ENCODE peak calls at places on chromosome 5, in six cellular contexts. One of them, this sample, is unnamed.

GRCh38 chr5:37071901-37072581 is 177.1 kb downstream of the CPLANE1 start:
- DNase-seq in heart right ventricle: no peak
- DNase-seq in ovary: no peak
- DNase-seq in stomach: no peak
- DNase-seq in aorta: no peak
- DNase-seq in PC-3: peak; percentile 73
- DNase-seq in this sample: no peak

GRCh38 chr5:165029471-165029870 is 1524.1 kb downstream of the MAT2B start:
- DNase-seq in heart right ventricle: no peak
- DNase-seq in ovary: no peak
- DNase-seq in stomach: no peak
- DNase-seq in aorta: no peak
- DNase-seq in PC-3: no peak
- DNase-seq in this sample: no peak

GRCh38 chr5:17316973-17317459 is 99.6 kb downstream of the BASP1 start:
- DNase-seq in heart right ventricle: no peak
- DNase-seq in ovary: no peak
- DNase-seq in stomach: no peak
- DNase-seq in aorta: no peak
- DNase-seq in PC-3: peak; percentile 86
- DNase-seq in this sample: no peak

GRCh38 chr5:116076496-116076895 is 8.3 kb upstream of the COMMD10 start:
- DNase-seq in heart right ventricle: no peak
- DNase-seq in ovary: no peak
- DNase-seq in stomach: no peak
- DNase-seq in aorta: no peak
- DNase-seq in PC-3: no peak
- DNase-seq in this sample: no peak

GRCh38 chr5:28499764-28500290 is 1461.4 kb upstream of the CDH9 start:
- DNase-seq in heart right ventricle: no peak
- DNase-seq in ovary: no peak
- DNase-seq in stomach: no peak
- DNase-seq in aorta: no peak
- DNase-seq in PC-3: peak; percentile 36
- DNase-seq in this sample: no peak

GRCh38 chr5:173789031-173789920 is 98.9 kb upstream of the CPEB4 start:
- DNase-seq in heart right ventricle: no peak
- DNase-seq in ovary: no peak
- DNase-seq in stomach: peak; percentile 25
- DNase-seq in aorta: no peak
- DNase-seq in PC-3: peak; percentile 87
- DNase-seq in this sample: no peak

GRCh38 chr5:180170111-180170809 is 38.8 kb downstream of the RASGEF1C start:
- DNase-seq in heart right ventricle: no peak
- DNase-seq in ovary: peak; percentile 31
- DNase-seq in stomach: no peak
- DNase-seq in aorta: no peak
- DNase-seq in PC-3: no peak
- DNase-seq in this sample: peak; percentile 83

GRCh38 chr5:170067152-170067551 is 38.5 kb upstream of the FOXI1 start:
- DNase-seq in heart right ventricle: no peak
- DNase-seq in ovary: no peak
- DNase-seq in stomach: no peak
- DNase-seq in aorta: no peak
- DNase-seq in PC-3: no peak
- DNase-seq in this sample: no peak

GRCh38 chr5:96963267-96963666 is 27.4 kb downstream of the LNPEP start:
- DNase-seq in heart right ventricle: peak; percentile 85
- DNase-seq in ovary: no peak
- DNase-seq in stomach: no peak
- DNase-seq in aorta: no peak
- DNase-seq in PC-3: peak; percentile 12
- DNase-seq in this sample: no peak

GRCh38 chr5:150757087-150757649 is 1.6 kb downstream of the DCTN4 start:
- DNase-seq in heart right ventricle: no peak
- DNase-seq in ovary: no peak
- DNase-seq in stomach: no peak
- DNase-seq in aorta: no peak
- DNase-seq in PC-3: no peak
- DNase-seq in this sample: no peak

GRCh38 chr5:144421411-144421810 is 250.7 kb downstream of the KCTD16 start:
- DNase-seq in heart right ventricle: no peak
- DNase-seq in ovary: no peak
- DNase-seq in stomach: no peak
- DNase-seq in aorta: no peak
- DNase-seq in PC-3: no peak
- DNase-seq in this sample: no peak

GRCh38 chr5:31768784-31769183 is 129.9 kb downstream of the PDZD2 start:
- DNase-seq in heart right ventricle: no peak
- DNase-seq in ovary: no peak
- DNase-seq in stomach: no peak
- DNase-seq in aorta: no peak
- DNase-seq in PC-3: no peak
- DNase-seq in this sample: no peak

DNA sequence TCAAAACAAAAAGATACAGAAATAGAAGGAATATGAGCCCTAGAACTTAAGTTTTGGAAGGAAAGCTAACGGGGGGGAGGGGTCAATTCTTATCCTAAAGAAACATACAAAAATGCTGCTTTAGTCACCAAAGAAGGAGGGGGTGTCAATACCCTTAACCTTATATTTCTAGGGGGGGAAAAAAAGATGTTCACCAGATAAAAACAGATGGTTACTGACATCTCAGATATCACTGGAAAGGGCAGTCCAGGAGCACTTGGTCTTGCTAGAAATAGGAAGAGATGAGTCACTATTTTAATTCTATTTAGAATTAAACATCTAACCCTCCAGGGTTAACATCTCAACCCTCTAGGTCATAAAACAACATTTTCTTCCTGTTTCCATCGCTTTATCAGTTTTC is 1.7 kb downstream of the DIAPH1 start:
- DNase-seq in heart right ventricle: no peak
- DNase-seq in ovary: no peak
- DNase-seq in stomach: no peak
- DNase-seq in aorta: no peak
- DNase-seq in PC-3: no peak
- DNase-seq in this sample: no peak
- H3K27ac ChIP-seq in heart right ventricle: peak overlapping the region; percentile 99
- H3K27ac ChIP-seq in ovary: no peak overlapping the region
- H3K27ac ChIP-seq in stomach: no peak overlapping the region
- H3K27ac ChIP-seq in aorta: no peak overlapping the region
- H3K27ac ChIP-seq in PC-3: peak overlapping the region; percentile 86
- H3K27ac ChIP-seq in this sample: no peak overlapping the region

DNA sequence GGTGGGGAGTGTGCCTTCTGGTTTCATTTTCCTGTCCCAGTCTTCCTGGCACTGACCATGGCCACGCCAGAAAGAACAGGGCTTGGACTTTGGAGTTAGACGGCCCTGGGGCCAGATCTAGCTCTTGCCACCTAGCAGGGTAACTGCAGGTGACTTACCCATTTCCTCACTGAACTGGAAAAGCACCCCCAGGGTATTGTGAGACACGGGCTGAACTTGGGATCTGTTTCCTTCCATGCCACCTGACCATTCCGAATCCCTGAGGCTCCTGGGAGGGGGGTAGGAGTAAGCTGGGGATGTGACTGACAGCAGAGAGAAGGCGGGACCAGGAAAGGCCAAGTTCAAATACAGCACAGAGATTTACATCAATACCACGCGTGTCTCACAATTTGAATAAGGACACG is 9.4 kb downstream of the HNRNPAB start:
- DNase-seq in heart right ventricle: no peak
- DNase-seq in ovary: no peak
- DNase-seq in stomach: peak; percentile 64
- DNase-seq in aorta: no peak
- DNase-seq in PC-3: no peak
- DNase-seq in this sample: no peak
- H3K27ac ChIP-seq in heart right ventricle: no peak overlapping the region
- H3K27ac ChIP-seq in ovary: no peak overlapping the region
- H3K27ac ChIP-seq in stomach: peak overlapping the region; percentile 10
- H3K27ac ChIP-seq in aorta: no peak overlapping the region
- H3K27ac ChIP-seq in PC-3: no peak overlapping the region
- H3K27ac ChIP-seq in this sample: no peak overlapping the region

GRCh38 chr5:107830750-107831149 is 160.0 kb upstream of the EFNA5 start:
- DNase-seq in heart right ventricle: no peak
- DNase-seq in ovary: no peak
- DNase-seq in stomach: no peak
- DNase-seq in aorta: no peak
- DNase-seq in PC-3: no peak
- DNase-seq in this sample: no peak

GRCh38 chr5:107821288-107821687 is 150.6 kb upstream of the EFNA5 start:
- DNase-seq in heart right ventricle: no peak
- DNase-seq in ovary: no peak
- DNase-seq in stomach: no peak
- DNase-seq in aorta: no peak
- DNase-seq in PC-3: no peak
- DNase-seq in this sample: no peak

GRCh38 chr5:107831612-107832395 is 161.1 kb upstream of the EFNA5 start:
- DNase-seq in heart right ventricle: no peak
- DNase-seq in ovary: no peak
- DNase-seq in stomach: no peak
- DNase-seq in aorta: no peak
- DNase-seq in PC-3: no peak
- DNase-seq in this sample: no peak

DNA sequence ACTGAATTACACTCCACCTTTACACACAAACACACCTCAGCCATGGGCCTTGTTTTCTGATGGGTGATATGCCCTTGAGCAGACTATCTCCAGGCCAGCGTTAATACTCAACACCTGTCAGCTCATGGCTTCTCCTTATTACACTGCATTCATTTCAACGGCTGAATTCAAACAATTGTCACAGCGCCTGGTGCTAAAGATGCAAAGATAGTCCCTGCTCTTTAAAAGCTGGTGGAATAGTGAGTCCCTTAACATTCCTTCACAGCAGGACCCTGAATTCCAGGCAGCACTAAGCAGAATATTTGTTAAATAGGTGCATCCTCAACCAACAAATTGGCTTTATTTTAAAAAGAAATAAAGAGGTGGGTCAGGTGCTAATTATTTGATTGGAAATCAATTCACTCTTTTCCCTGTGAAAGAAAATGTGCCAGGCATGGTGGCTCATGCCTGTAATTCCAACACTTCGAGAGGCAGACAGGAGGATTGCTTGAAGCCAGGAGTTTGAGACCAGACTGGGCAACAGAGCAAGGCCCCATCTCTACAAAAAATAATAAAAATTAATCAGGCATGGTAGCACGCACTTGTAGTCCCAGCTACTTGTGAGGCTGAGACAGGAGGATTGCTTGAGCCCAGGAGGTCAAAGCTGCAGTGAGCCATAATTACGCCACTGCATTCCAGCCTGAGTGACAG is 155.7 kb upstream of the EFNA5 start:
- DNase-seq in heart right ventricle: no peak
- DNase-seq in ovary: no peak
- DNase-seq in stomach: no peak
- DNase-seq in aorta: no peak
- DNase-seq in PC-3: no peak
- DNase-seq in this sample: no peak
- H3K27ac ChIP-seq in heart right ventricle: no peak overlapping the region
- H3K27ac ChIP-seq in ovary: no peak overlapping the region
- H3K27ac ChIP-seq in stomach: no peak overlapping the region
- H3K27ac ChIP-seq in aorta: no peak overlapping the region
- H3K27ac ChIP-seq in PC-3: no peak overlapping the region
- H3K27ac ChIP-seq in this sample: no peak overlapping the region

DNA sequence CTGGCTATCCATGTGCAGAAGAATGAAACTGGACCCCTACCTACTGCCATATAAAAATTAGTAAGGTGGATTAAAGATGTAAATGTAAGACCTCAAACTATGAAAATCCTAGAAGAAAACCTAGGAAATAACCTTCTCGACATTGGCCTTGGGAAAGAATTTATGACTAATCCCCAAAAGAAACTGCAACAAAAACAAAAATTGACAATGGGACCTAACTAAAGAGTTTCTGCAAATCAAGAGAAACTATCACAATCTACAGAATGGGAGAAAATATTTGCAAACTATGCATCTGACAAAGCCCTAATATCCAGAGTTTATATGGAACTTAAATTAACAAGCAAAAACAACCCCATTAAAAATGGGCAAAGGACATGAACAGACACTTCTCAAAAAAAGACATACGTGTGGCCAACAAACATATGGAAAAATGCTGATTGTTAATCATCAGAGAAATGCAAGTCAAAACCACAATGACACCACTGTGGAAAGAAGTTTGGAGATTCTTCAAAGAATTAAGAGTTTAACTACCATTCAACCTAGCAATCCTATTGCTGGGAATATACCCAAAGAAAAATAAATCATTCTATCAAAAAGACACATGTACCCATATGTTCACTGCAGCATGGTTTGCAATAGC is 98.5 kb downstream of the NR3C1 start:
- DNase-seq in heart right ventricle: no peak
- DNase-seq in ovary: no peak
- DNase-seq in stomach: no peak
- DNase-seq in aorta: no peak
- DNase-seq in PC-3: no peak
- DNase-seq in this sample: no peak
- H3K27ac ChIP-seq in heart right ventricle: no peak overlapping the region
- H3K27ac ChIP-seq in ovary: no peak overlapping the region
- H3K27ac ChIP-seq in stomach: no peak overlapping the region
- H3K27ac ChIP-seq in aorta: no peak overlapping the region
- H3K27ac ChIP-seq in PC-3: no peak overlapping the region
- H3K27ac ChIP-seq in this sample: no peak overlapping the region

DNA sequence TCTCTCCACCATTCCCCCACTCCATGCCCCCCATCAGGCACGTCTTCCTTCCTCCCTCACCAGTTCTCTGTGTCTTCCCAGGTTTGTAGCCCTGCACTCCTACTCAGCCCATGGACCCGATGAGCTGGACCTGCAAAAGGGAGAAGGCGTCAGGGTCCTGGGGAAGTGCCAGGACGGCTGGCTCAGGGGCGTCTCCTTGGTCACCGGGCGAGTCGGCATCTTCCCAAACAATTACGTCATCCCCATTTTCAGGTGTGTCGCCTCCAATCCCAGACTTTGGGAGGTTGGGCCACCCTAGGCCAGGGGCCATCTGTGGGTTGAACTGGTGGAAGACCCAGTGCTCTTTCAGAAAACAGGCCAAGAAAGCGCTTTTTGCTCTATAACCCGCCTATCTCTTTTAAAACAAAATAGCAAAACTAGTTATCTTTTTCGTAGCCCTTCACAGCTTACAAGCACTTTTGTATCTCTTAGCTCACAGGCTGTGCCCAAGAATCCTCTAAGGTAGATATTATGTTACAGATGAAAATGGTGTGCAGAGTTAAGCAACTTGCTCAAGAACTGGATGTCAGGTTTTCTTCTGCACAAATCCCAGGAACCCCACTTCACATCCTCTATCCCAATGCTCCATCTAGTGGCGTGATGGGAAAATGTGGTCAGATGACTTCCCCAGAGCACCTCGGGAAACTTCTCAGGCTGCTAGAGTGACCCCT is 56.2 kb downstream of the PLAC8L1 start:
- DNase-seq in heart right ventricle: peak; percentile 56
- DNase-seq in ovary: no peak
- DNase-seq in stomach: peak; percentile 62
- DNase-seq in aorta: no peak
- DNase-seq in PC-3: peak; percentile 92
- DNase-seq in this sample: peak; percentile 37
- H3K27ac ChIP-seq in heart right ventricle: no peak overlapping the region
- H3K27ac ChIP-seq in ovary: no peak overlapping the region
- H3K27ac ChIP-seq in stomach: no peak overlapping the region
- H3K27ac ChIP-seq in aorta: no peak overlapping the region
- H3K27ac ChIP-seq in PC-3: no peak overlapping the region
- H3K27ac ChIP-seq in this sample: no peak overlapping the region

This sample was measured in substantia nigra.